ENCODE peak calls at places on chromosomes 16 and 17, in four cellular contexts. X, N, B and L are unnamed samples.

GRCh38 chr17:35799942-35800341 is 4.5 kb upstream of the MMP28 start:
- DNase-seq in B (peak), X (peak), N (peak), L (peak)

GRCh38 chr17:76570877-76571471 is 14.7 kb downstream of the ST6GALNAC2 start:
- DNase-seq in B (no peak), X (no peak), N (no peak), L (no peak)

GRCh38 chr16:11151156-11151904 is 104.7 kb downstream of the SOCS1 start:
- DNase-seq in N (no peak), B (no peak), X (no peak), L (no peak)

GRCh38 chr17:50118076-50118827 is 11.7 kb downstream of the SAMD14 start:
- DNase-seq in N (no peak), X (no peak), B (no peak), L (no peak)

GRCh38 chr16:51399908-51400670 is 249.0 kb upstream of the SALL1 start:
- DNase-seq in N (no peak), X (no peak), B (no peak), L (peak)

GRCh38 chr17:4004517-4005295 is 40.5 kb upstream of the ATP2A3 start:
- DNase-seq in X (peak), B (no peak), N (peak), L (no peak)

GRCh38 chr17:9802701-9803100 is 11.3 kb upstream of the DHRS7C start:
- DNase-seq in N (no peak), X (no peak), B (no peak), L (no peak)

GRCh38 chr17:54749157-54749556 is 151.5 kb upstream of the TOM1L1 start:
- DNase-seq in X (no peak), N (no peak), B (no peak), L (no peak)

GRCh38 chr16:29877266-29877961 is 14.4 kb upstream of the CDIPT start:
- DNase-seq in B (peak), N (no peak), X (peak), L (no peak)

GRCh38 chr17:50963139-50963538 is 97.0 kb upstream of the TOB1 start:
- DNase-seq in X (peak), B (no peak), N (peak), L (no peak)

GRCh38 chr16:90010676-90011075 is 8.6 kb downstream of the DBNDD1 start:
- DNase-seq in N (no peak), X (no peak), B (no peak), L (no peak)

GRCh38 chr16:53502331-53503269 is at the start of gene AKTIP:
- DNase-seq in B (peak), X (peak), N (peak), L (peak)

GRCh38 chr16:1614226-1615102 is 2.3 kb downstream of the CRAMP1 start:
- DNase-seq in B (peak), X (peak), N (peak), L (no peak)

GRCh38 chr16:19502395-19503131 is 19.3 kb downstream of the GDE1 start:
- DNase-seq in X (peak), B (peak), N (peak), L (peak)

GRCh38 chr16:74183601-74184365 is 112.8 kb upstream of the PSMD7 start:
- DNase-seq in X (no peak), N (no peak), B (no peak), L (no peak)

GRCh38 chr16:7086842-7087616 is 245.6 kb upstream of the RBFOX1 start:
- DNase-seq in N (no peak), X (no peak), B (no peak), L (no peak)

GRCh38 chr16:79542196-79542859 is 58.2 kb downstream of the MAF start:
- DNase-seq in X (no peak), N (no peak), B (no peak), L (no peak)

GRCh38 chr17:3882276-3882675 is 10.6 kb downstream of the CAMKK1 start:
- DNase-seq in X (no peak), N (no peak), B (no peak), L (no peak)

GRCh38 chr17:17739388-17740066 is 58.3 kb downstream of the RAI1 start:
- DNase-seq in N (peak), X (peak), B (peak), L (peak)

GRCh38 chr17:61489719-61490490 is 37.7 kb downstream of the TBX4 start:
- DNase-seq in N (no peak), X (no peak), B (no peak), L (no peak)

GRCh38 chr17:39235555-39236221 is 9.9 kb upstream of the STAC2 start:
- DNase-seq in N (peak), X (peak), B (peak), L (peak)

DNA sequence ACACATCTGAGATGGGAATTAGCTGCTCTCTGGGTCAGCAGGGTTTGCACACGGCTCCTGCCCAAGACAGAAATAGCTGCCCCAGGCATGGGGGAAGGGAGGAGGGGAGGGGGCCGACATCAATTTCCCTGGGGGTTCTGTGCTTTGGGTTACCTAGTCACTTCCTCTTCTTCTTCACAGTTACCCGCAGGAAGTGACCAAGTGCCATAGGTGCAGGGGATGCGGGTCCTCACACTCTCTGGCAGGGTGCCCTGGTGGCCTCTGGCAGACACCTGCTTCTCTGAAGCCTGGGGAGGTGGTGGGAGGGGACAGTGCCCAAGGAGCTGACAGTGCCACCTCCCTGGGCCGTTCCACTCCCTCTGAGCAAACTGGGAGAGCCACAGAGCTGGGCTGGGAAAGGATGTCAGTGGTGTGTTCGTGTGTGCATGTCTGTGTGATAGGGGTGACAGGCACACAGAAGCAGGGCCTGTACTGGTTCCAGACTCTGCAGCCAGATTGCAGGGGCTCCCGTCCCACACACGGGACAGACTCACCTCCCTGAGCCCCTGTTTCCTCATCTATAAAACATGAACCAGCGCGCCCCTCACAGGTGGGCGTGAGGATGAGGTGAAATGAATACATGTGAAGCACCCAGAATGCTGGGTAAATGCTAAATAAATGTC is 18.2 kb downstream of the SCN4A start:
- DNase-seq in N (no peak), X (no peak), B (no peak), L (no peak)
- H3K9ac ChIP-seq in N (no peak), X (no peak), B (no peak), L (no peak)

DNA sequence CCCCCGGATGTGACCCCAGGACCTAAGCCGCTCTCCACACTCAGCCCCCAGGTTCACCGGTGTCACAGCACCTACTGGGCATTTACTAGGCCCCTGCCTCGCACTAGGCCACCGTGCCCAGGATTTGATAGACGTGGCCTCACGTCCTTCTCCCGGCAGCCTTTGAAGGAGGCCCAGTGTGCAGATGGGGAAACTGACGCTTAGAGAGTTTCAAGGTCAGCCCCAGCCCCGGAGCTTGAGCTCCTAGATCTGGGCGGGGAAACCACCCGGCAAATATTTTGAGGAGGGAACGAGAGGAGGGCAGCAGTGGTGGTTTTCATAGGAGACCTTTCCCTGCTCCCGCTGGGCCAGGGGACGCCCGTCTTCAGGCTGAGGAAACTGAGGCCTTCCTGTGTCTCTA is 10.3 kb downstream of the ZFPM1 start:
- DNase-seq in N (no peak), B (no peak), X (no peak), L (no peak)
- H3K9ac ChIP-seq in N (no peak), B (no peak), X (no peak), L (no peak)

DNA sequence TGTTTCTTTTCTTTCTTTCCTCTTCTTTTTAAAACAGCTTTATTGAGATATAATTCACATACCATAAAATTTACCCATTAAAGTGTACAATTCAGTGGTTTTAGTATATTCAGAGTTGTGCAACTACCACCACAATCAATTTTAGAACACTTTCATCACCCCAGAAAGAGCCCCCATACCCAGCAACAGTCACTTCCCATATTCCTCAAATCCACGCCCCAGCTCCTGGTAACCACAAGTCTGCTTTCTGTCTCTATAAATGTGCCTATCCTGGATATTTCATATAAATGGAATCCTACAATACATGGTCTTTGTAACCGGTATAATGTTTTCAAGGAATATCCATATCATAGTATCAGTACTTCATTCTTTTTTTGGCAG is 19.4 kb downstream of the RARA start:
- DNase-seq in X (no peak), B (no peak), N (no peak), L (no peak)
- H3K9ac ChIP-seq in X (no peak), B (no peak), N (peak), L (no peak)

GRCh38 chr17:7923290-7923628 is 6.4 kb downstream of the KCNAB3 start:
- DNase-seq in X (no peak), N (no peak), B (no peak), L (no peak)
- H3K9ac ChIP-seq in X (peak), N (peak), B (no peak), L (peak)

GRCh38 chr17:46045639-46046038 is 46.6 kb downstream of the STH start:
- DNase-seq in B (peak), X (no peak), N (no peak), L (no peak)
- H3K9ac ChIP-seq in B (no peak), X (no peak), N (no peak), L (no peak)

DNA sequence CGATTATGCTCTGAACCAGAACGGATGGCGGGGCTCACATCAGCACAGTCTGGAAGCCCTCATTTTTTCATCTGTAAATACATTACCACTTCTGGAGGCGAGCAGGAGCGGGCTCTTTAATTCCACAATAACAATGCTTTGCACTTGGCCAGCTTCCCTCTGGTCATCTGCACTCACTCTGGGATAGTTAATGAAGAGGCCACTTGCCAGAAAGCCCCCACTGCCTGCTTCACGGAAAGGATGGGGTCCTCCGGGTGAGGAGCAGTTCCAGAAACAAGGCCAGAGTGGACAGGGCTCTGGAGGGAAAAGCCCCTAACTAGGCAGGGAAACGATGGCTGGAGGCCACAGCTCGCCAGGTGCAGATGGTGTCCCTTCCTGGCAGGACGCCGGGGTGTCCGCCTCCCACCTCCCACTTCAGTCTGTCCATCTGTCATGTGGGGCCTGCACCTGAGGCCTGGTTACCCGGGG is 13.1 kb upstream of the BCAR1 start:
- DNase-seq in X (peak), N (peak), B (no peak), L (no peak)
- H3K9ac ChIP-seq in X (peak), N (peak), B (peak), L (peak)

DNA sequence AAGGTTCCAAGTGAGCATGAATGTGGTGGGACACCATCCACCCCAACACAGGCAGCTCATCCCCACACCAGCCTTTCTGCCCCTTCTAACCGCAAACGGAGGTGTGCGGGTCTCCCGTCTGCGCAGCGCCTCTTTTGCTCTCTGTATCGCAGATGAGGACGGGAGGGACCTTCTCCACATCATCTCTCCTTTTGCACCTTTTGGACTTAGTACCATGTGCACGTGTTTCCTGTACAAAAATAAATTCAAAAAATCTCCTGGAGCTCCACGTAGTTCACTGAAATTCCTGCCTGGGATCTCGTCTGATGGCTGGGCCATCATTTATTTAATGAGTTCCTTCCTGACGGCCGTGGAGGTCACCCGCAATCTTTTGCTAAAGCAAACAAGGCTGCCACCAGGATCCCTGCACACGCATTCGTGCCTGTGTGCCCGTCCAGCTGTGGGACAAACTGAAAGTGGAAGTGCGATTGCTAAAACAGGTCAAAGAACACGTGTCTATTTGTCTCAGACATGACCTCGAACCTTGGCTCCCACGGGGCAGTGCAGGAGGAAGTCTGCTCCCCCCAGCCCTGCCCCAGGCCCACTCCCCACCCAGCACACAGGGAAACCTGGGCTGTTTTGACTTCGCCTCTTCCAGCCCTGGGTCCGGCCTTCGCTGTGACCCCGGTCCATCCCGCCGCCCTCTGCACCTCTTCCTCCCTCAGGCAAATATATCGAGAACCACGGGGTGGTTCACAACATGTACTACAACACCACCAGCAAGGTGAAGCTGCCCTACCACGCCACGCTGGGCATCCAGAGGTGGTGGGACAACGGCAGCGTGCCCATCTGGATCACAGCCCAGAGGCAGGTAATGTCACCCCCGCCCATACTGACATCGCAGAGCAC is 2.3 kb downstream of the ENPP7 start:
- DNase-seq in X (no peak), N (no peak), B (no peak), L (no peak)
- H3K9ac ChIP-seq in X (no peak), N (no peak), B (no peak), L (no peak)

GRCh38 chr16:68237243-68238028 is 1.5 kb upstream of the ESRP2 start:
- DNase-seq in X (peak), N (peak), B (peak), L (peak)

GRCh38 chr16:68236804-68237242 is 896 bp upstream of the ESRP2 start:
- DNase-seq in N (no peak), X (no peak), B (no peak), L (no peak)

GRCh38 chr16:68235105-68235881 is 634 bp downstream of the ESRP2 start:
- DNase-seq in N (no peak), B (peak), X (no peak), L (no peak)

GRCh38 chr16:68234188-68235104 is 1.5 kb downstream of the ESRP2 start:
- DNase-seq in X (peak), N (no peak), B (peak), L (no peak)

DNA sequence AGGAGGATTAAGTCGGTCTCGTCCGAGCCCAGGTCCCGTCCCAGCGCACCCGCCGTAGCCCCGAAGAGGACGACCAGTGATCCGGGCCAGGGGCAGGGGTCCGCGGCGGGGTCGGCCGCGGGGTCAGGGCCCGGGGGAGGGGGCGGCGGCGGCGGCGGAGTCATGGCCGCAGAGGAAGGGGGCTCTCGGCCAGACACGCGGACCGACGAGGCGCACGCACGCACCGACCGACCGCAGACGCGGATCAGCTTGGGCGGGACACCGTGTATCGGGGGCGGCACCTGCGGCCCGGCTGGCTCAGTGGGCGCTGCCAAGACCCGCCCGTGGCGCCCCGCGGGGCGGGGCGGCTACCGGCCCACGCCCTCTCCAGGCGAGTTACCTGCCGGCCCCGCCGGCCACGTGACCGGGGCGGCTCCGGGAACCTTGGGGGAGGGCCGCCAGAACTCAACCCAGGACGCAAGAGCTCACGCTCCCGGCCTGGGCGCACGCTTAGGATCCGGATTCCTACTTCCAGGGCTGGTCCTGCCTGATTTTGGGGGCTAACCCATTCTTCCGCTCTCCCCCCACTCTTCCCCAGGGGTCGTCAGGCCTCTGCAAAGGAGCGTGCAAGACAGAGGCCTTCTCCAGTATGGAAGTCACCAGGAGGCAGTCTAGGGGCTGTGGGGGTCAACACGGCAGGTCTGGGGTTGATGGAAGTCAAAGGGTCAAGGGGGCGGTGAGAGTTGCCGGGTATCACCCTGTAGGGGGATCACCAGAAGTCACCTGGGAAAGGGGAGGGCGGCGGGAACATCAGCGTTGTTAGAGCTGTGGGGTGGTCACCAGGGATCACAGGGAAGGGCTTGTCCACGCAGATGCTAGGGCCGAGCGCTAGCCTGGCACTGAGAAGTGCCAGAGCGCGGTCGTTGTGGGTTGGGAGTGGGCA is at the start of gene ESRP2:
- DNase-seq in B (peak), N (no peak), X (no peak), L (no peak)
- H3K9ac ChIP-seq in B (peak), N (peak), X (peak), L (peak)

GRCh38 chr17:71460943-71461342 is 659.9 kb upstream of the SOX9 start:
- DNase-seq in B (no peak), X (peak), N (peak), L (no peak)
- H3K9ac ChIP-seq in B (no peak), X (no peak), N (no peak), L (no peak)

GRCh38 chr17:78172284-78173024 is 4.1 kb downstream of the SYNGR2 start:
- DNase-seq in N (peak), B (no peak), X (no peak), L (no peak)
- H3K9ac ChIP-seq in N (no peak), B (no peak), X (no peak), L (no peak)